ENCODE peak calls at places on chromosomes 1 and 21, in seven cellular contexts. One of them, this sample, is unnamed.

GRCh38 chr1:214446772-214447556 is 104.4 kb downstream of the PTPN14 start:
- DNase-seq in stomach: peak; percentile 62
- DNase-seq in tibial nerve: no peak
- DNase-seq in HCT116: peak; percentile 93
- DNase-seq in CD8-positive, alpha-beta T cell: no peak
- DNase-seq in uterus: no peak
- DNase-seq in A549: peak; percentile 91
- DNase-seq in this sample: no peak

GRCh38 chr1:87933171-87933570 is 604.5 kb downstream of the LMO4 start:
- DNase-seq in stomach: no peak
- DNase-seq in tibial nerve: no peak
- DNase-seq in HCT116: no peak
- DNase-seq in CD8-positive, alpha-beta T cell: no peak
- DNase-seq in uterus: no peak
- DNase-seq in A549: no peak
- DNase-seq in this sample: no peak

GRCh38 chr1:113027449-113027848 is 45.5 kb upstream of the LRIG2 start:
- DNase-seq in stomach: no peak
- DNase-seq in tibial nerve: no peak
- DNase-seq in HCT116: no peak
- DNase-seq in CD8-positive, alpha-beta T cell: no peak
- DNase-seq in uterus: no peak
- DNase-seq in A549: no peak
- DNase-seq in this sample: no peak

GRCh38 chr1:110545492-110545891 is 26.5 kb upstream of the KCNA10 start:
- DNase-seq in stomach: no peak
- DNase-seq in tibial nerve: no peak
- DNase-seq in HCT116: no peak
- DNase-seq in CD8-positive, alpha-beta T cell: no peak
- DNase-seq in uterus: no peak
- DNase-seq in A549: no peak
- DNase-seq in this sample: no peak

GRCh38 chr21:42538479-42539275 is 25.0 kb downstream of the SLC37A1 start:
- DNase-seq in stomach: no peak
- DNase-seq in tibial nerve: no peak
- DNase-seq in HCT116: no peak
- DNase-seq in CD8-positive, alpha-beta T cell: no peak
- DNase-seq in uterus: no peak
- DNase-seq in A549: no peak
- DNase-seq in this sample: no peak

GRCh38 chr1:204079608-204079999 is 6.7 kb downstream of the SOX13 start:
- DNase-seq in stomach: no peak
- DNase-seq in tibial nerve: no peak
- DNase-seq in HCT116: no peak
- DNase-seq in CD8-positive, alpha-beta T cell: no peak
- DNase-seq in uterus: no peak
- DNase-seq in A549: no peak
- DNase-seq in this sample: no peak

GRCh38 chr1:90833497-90834087 is 116.5 kb upstream of the BARHL2 start:
- DNase-seq in stomach: no peak
- DNase-seq in tibial nerve: no peak
- DNase-seq in HCT116: no peak
- DNase-seq in CD8-positive, alpha-beta T cell: no peak
- DNase-seq in uterus: no peak
- DNase-seq in A549: no peak
- DNase-seq in this sample: no peak

GRCh38 chr1:52697795-52698674 is at the start of gene COA7:
- DNase-seq in stomach: peak; percentile 89
- DNase-seq in tibial nerve: peak; percentile 81
- DNase-seq in HCT116: peak; percentile 62
- DNase-seq in CD8-positive, alpha-beta T cell: peak; percentile 67
- DNase-seq in uterus: peak; percentile 89
- DNase-seq in A549: peak; percentile 61
- DNase-seq in this sample: peak; percentile 36

GRCh38 chr1:61227857-61228557 is 145.6 kb downstream of the NFIA start:
- DNase-seq in stomach: no peak
- DNase-seq in tibial nerve: no peak
- DNase-seq in HCT116: no peak
- DNase-seq in CD8-positive, alpha-beta T cell: no peak
- DNase-seq in uterus: no peak
- DNase-seq in A549: no peak
- DNase-seq in this sample: no peak

GRCh38 chr21:43608225-43608624 is 51.1 kb downstream of the HSF2BP start:
- DNase-seq in stomach: no peak
- DNase-seq in tibial nerve: no peak
- DNase-seq in HCT116: no peak
- DNase-seq in CD8-positive, alpha-beta T cell: no peak
- DNase-seq in uterus: no peak
- DNase-seq in A549: no peak
- DNase-seq in this sample: no peak

GRCh38 chr1:159946242-159947187 is 1.1 kb upstream of the IGSF9 start:
- DNase-seq in stomach: no peak
- DNase-seq in tibial nerve: no peak
- DNase-seq in HCT116: no peak
- DNase-seq in CD8-positive, alpha-beta T cell: no peak
- DNase-seq in uterus: no peak
- DNase-seq in A549: no peak
- DNase-seq in this sample: no peak

GRCh38 chr1:44436401-44437394 is 31.6 kb downstream of the RNF220 start:
- DNase-seq in stomach: no peak
- DNase-seq in tibial nerve: no peak
- DNase-seq in HCT116: no peak
- DNase-seq in CD8-positive, alpha-beta T cell: no peak
- DNase-seq in uterus: no peak
- DNase-seq in A549: no peak
- DNase-seq in this sample: no peak

GRCh38 chr1:221672160-221672762 is 69.6 kb downstream of the DUSP10 start:
- DNase-seq in stomach: no peak
- DNase-seq in tibial nerve: no peak
- DNase-seq in HCT116: no peak
- DNase-seq in CD8-positive, alpha-beta T cell: no peak
- DNase-seq in uterus: no peak
- DNase-seq in A549: no peak
- DNase-seq in this sample: no peak

GRCh38 chr21:14114251-14114650 is 96.5 kb downstream of the LIPI start:
- DNase-seq in stomach: no peak
- DNase-seq in tibial nerve: no peak
- DNase-seq in HCT116: no peak
- DNase-seq in CD8-positive, alpha-beta T cell: no peak
- DNase-seq in uterus: no peak
- DNase-seq in A549: no peak
- DNase-seq in this sample: no peak

GRCh38 chr21:29386803-29387202 is 88.1 kb downstream of the BACH1 start:
- DNase-seq in stomach: no peak
- DNase-seq in tibial nerve: no peak
- DNase-seq in HCT116: no peak
- DNase-seq in CD8-positive, alpha-beta T cell: no peak
- DNase-seq in uterus: no peak
- DNase-seq in A549: no peak
- DNase-seq in this sample: no peak

GRCh38 chr21:27212444-27212843 is 245.6 kb upstream of the ADAMTS5 start:
- DNase-seq in stomach: no peak
- DNase-seq in tibial nerve: no peak
- DNase-seq in HCT116: no peak
- DNase-seq in CD8-positive, alpha-beta T cell: no peak
- DNase-seq in uterus: no peak
- DNase-seq in A549: no peak
- DNase-seq in this sample: no peak

GRCh38 chr1:30312226-30312625 is 411.2 kb downstream of the MATN1 start:
- DNase-seq in stomach: peak; percentile 7
- DNase-seq in tibial nerve: no peak
- DNase-seq in HCT116: no peak
- DNase-seq in CD8-positive, alpha-beta T cell: peak; percentile 39
- DNase-seq in uterus: no peak
- DNase-seq in A549: no peak
- DNase-seq in this sample: no peak

GRCh38 chr1:169207825-169208520 is 101.5 kb downstream of the ATP1B1 start:
- DNase-seq in stomach: no peak
- DNase-seq in tibial nerve: no peak
- DNase-seq in HCT116: no peak
- DNase-seq in CD8-positive, alpha-beta T cell: no peak
- DNase-seq in uterus: no peak
- DNase-seq in A549: no peak
- DNase-seq in this sample: no peak

GRCh38 chr1:183244466-183244865 is 58.4 kb downstream of the LAMC2 start:
- DNase-seq in stomach: peak; percentile 28
- DNase-seq in tibial nerve: peak; percentile 92
- DNase-seq in HCT116: no peak
- DNase-seq in CD8-positive, alpha-beta T cell: no peak
- DNase-seq in uterus: peak; percentile 88
- DNase-seq in A549: no peak
- DNase-seq in this sample: no peak

GRCh38 chr1:25799758-25800537 is at the start of gene SELENON:
- DNase-seq in stomach: peak; percentile 60
- DNase-seq in tibial nerve: no peak
- DNase-seq in HCT116: no peak
- DNase-seq in CD8-positive, alpha-beta T cell: no peak
- DNase-seq in uterus: peak; percentile 66
- DNase-seq in A549: peak; percentile 38
- DNase-seq in this sample: no peak

GRCh38 chr1:32406629-32407111 is 12.4 kb upstream of the BSDC1 start:
- DNase-seq in stomach: no peak
- DNase-seq in tibial nerve: no peak
- DNase-seq in HCT116: no peak
- DNase-seq in CD8-positive, alpha-beta T cell: no peak
- DNase-seq in uterus: no peak
- DNase-seq in A549: no peak
- DNase-seq in this sample: no peak

GRCh38 chr1:7922301-7922700 is 18.3 kb downstream of the TNFRSF9 start:
- DNase-seq in stomach: no peak
- DNase-seq in tibial nerve: no peak
- DNase-seq in HCT116: no peak
- DNase-seq in CD8-positive, alpha-beta T cell: no peak
- DNase-seq in uterus: no peak
- DNase-seq in A549: no peak
- DNase-seq in this sample: no peak

GRCh38 chr21:37416914-37417313 is 50.3 kb downstream of the DYRK1A start:
- DNase-seq in stomach: no peak
- DNase-seq in tibial nerve: no peak
- DNase-seq in HCT116: no peak
- DNase-seq in CD8-positive, alpha-beta T cell: no peak
- DNase-seq in uterus: no peak
- DNase-seq in A549: no peak
- DNase-seq in this sample: no peak
- H3K4me1 ChIP-seq in stomach: peaks cover 17% of the 10 kb centered on the region
- H3K4me1 ChIP-seq in tibial nerve: peaks cover 34% of the 10 kb centered on the region
- H3K4me1 ChIP-seq in HCT116: peaks cover 4% of the 10 kb centered on the region
- H3K4me1 ChIP-seq in CD8-positive, alpha-beta T cell: peaks cover 60% of the 10 kb centered on the region
- H3K4me1 ChIP-seq in uterus: peaks cover 4% of the 10 kb centered on the region
- H3K4me1 ChIP-seq in A549: peaks cover 38% of the 10 kb centered on the region
- H3K4me1 ChIP-seq in this sample: peaks cover 61% of the 10 kb centered on the region

DNA sequence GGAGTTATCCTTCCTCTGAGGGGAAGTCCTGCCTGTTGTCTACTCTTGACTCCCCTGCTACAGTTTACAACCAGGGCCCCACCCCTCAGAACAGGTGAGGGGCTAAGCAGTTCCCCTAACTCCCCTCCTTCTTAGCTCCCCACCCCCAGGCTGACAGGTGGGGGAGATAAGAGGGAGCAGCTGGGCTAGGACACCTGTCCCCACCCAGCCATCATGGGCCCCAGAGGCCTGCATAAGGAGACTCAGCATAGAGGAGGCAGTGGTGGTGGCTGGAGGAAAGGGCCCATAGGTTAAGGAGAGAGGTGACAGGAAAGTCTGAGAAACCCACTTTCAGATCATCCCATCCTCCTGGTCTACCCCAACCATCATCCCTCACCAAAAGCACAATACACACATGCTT is 6.8 kb downstream of the MEF2D start:
- DNase-seq in stomach: no peak
- DNase-seq in tibial nerve: no peak
- DNase-seq in HCT116: no peak
- DNase-seq in CD8-positive, alpha-beta T cell: no peak
- DNase-seq in uterus: no peak
- DNase-seq in A549: no peak
- DNase-seq in this sample: no peak
- H3K4me3 ChIP-seq in stomach: no peak overlapping the region
- H3K4me3 ChIP-seq in tibial nerve: no peak overlapping the region
- H3K4me3 ChIP-seq in HCT116: no peak overlapping the region
- H3K4me3 ChIP-seq in CD8-positive, alpha-beta T cell: no peak overlapping the region
- H3K4me3 ChIP-seq in uterus: no peak overlapping the region
- H3K4me3 ChIP-seq in A549: no peak overlapping the region
- H3K4me3 ChIP-seq in this sample: peak overlapping the region; percentile 59

GRCh38 chr21:40634141-40634540 is 212.8 kb downstream of the DSCAM start:
- DNase-seq in stomach: no peak
- DNase-seq in tibial nerve: no peak
- DNase-seq in HCT116: no peak
- DNase-seq in CD8-positive, alpha-beta T cell: no peak
- DNase-seq in uterus: no peak
- DNase-seq in A549: no peak
- DNase-seq in this sample: no peak

GRCh38 chr21:40631201-40631600 is 215.8 kb downstream of the DSCAM start:
- DNase-seq in stomach: no peak
- DNase-seq in tibial nerve: no peak
- DNase-seq in HCT116: no peak
- DNase-seq in CD8-positive, alpha-beta T cell: no peak
- DNase-seq in uterus: no peak
- DNase-seq in A549: no peak
- DNase-seq in this sample: no peak

GRCh38 chr21:40640427-40640826 is 206.5 kb downstream of the DSCAM start:
- DNase-seq in stomach: no peak
- DNase-seq in tibial nerve: no peak
- DNase-seq in HCT116: no peak
- DNase-seq in CD8-positive, alpha-beta T cell: no peak
- DNase-seq in uterus: no peak
- DNase-seq in A549: no peak
- DNase-seq in this sample: no peak

DNA sequence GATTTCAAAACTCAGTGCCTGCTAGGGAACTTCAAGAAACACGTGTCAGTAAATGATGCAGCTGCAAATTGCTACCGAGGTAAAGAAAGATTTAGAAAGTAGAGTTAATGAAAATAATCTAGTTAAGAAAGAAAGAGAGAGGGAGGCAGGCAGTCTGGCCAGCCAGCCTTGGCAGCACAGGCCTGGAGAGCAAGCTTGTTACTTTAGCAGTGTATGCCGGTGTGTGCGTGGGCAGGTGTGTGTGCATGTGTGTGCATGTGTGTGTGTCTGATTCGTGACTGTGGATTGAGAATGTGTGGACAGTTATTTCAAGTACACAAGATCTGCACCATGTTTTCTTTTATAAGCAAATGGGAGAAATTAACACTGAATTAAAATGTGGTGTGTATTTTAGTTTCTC is 211.6 kb downstream of the DSCAM start:
- DNase-seq in stomach: no peak
- DNase-seq in tibial nerve: no peak
- DNase-seq in HCT116: no peak
- DNase-seq in CD8-positive, alpha-beta T cell: no peak
- DNase-seq in uterus: no peak
- DNase-seq in A549: no peak
- DNase-seq in this sample: no peak
- H3K9me3 ChIP-seq in stomach: no peaks in the 10 kb centered on the region
- H3K9me3 ChIP-seq in tibial nerve: no peaks in the 10 kb centered on the region
- H3K9me3 ChIP-seq in HCT116: peaks cover 15% of the 10 kb centered on the region
- H3K9me3 ChIP-seq in CD8-positive, alpha-beta T cell: no peaks in the 10 kb centered on the region
- H3K9me3 ChIP-seq in uterus: no peaks in the 10 kb centered on the region
- H3K9me3 ChIP-seq in A549: no peaks in the 10 kb centered on the region
- H3K9me3 ChIP-seq in this sample: no peaks in the 10 kb centered on the region

DNA sequence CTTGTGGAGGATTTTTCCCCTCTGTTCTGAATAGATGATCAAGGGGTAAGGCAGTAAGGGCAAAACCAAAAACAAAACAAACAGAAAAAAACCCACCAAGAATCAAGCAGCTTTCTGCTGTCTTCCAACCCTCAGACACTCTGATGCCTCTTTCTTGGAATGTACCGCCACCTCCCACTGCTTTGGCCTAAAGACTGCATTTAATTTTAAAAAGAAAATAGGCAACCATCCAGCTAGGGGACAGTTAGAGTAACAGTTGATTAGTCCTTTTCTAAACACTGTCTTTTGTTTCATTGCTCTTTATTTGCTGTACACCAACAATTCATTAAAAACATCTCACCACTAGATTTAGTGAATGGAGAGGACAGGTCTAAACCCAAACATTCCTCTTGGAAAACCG is 21.5 kb downstream of the WLS start:
- DNase-seq in stomach: no peak
- DNase-seq in tibial nerve: no peak
- DNase-seq in HCT116: no peak
- DNase-seq in CD8-positive, alpha-beta T cell: no peak
- DNase-seq in uterus: no peak
- DNase-seq in A549: no peak
- DNase-seq in this sample: no peak
- H3K4me1 ChIP-seq in stomach: peaks cover 34% of the 10 kb centered on the region
- H3K4me1 ChIP-seq in tibial nerve: peaks cover 26% of the 10 kb centered on the region
- H3K4me1 ChIP-seq in HCT116: peaks cover 20% of the 10 kb centered on the region
- H3K4me1 ChIP-seq in CD8-positive, alpha-beta T cell: no peaks in the 10 kb centered on the region
- H3K4me1 ChIP-seq in uterus: peaks cover 6% of the 10 kb centered on the region
- H3K4me1 ChIP-seq in A549: peaks cover 8% of the 10 kb centered on the region
- H3K4me1 ChIP-seq in this sample: peaks cover 58% of the 10 kb centered on the region

This sample was measured in thoracic aorta.